ENCODE peak calls at places on chromosome 18, in six cellular contexts. One of them, this sample, is unnamed.

GRCh38 chr18:67217551-67218166 is 298.9 kb downstream of the DSEL start:
- DNase-seq in HS-5: peak; percentile 29
- DNase-seq in central memory CD4-positive, alpha-beta T cell: peak; percentile 50
- DNase-seq in astrocyte of the spinal cord: peak; percentile 74
- DNase-seq in GM04503: no peak
- DNase-seq in iPS-NIHi11: peak; percentile 35
- DNase-seq in this sample: peak; percentile 44

GRCh38 chr18:36312806-36313395 is 15.4 kb downstream of the FHOD3 start:
- DNase-seq in HS-5: no peak
- DNase-seq in central memory CD4-positive, alpha-beta T cell: no peak
- DNase-seq in astrocyte of the spinal cord: no peak
- DNase-seq in GM04503: no peak
- DNase-seq in iPS-NIHi11: no peak
- DNase-seq in this sample: no peak

GRCh38 chr18:67519582-67519981 is 3.1 kb upstream of the DSEL start:
- DNase-seq in HS-5: no peak
- DNase-seq in central memory CD4-positive, alpha-beta T cell: no peak
- DNase-seq in astrocyte of the spinal cord: peak; percentile 82
- DNase-seq in GM04503: peak; percentile 59
- DNase-seq in iPS-NIHi11: no peak
- DNase-seq in this sample: no peak

GRCh38 chr18:64037812-64038414 is 68.0 kb downstream of the SERPINB8 start:
- DNase-seq in HS-5: peak; percentile 4
- DNase-seq in central memory CD4-positive, alpha-beta T cell: no peak
- DNase-seq in astrocyte of the spinal cord: peak; percentile 49
- DNase-seq in GM04503: peak; percentile 2
- DNase-seq in iPS-NIHi11: peak; percentile 64
- DNase-seq in this sample: peak; percentile 38

GRCh38 chr18:24369420-24369819 is 28.2 kb downstream of the OSBPL1A start:
- DNase-seq in HS-5: no peak
- DNase-seq in central memory CD4-positive, alpha-beta T cell: no peak
- DNase-seq in astrocyte of the spinal cord: peak; percentile 61
- DNase-seq in GM04503: peak; percentile 51
- DNase-seq in iPS-NIHi11: no peak
- DNase-seq in this sample: no peak

GRCh38 chr18:2706903-2707302 is 51.4 kb downstream of the SMCHD1 start:
- DNase-seq in HS-5: no peak
- DNase-seq in central memory CD4-positive, alpha-beta T cell: no peak
- DNase-seq in astrocyte of the spinal cord: no peak
- DNase-seq in GM04503: no peak
- DNase-seq in iPS-NIHi11: no peak
- DNase-seq in this sample: no peak

GRCh38 chr18:37458697-37459096 is 106.9 kb downstream of the CELF4 start:
- DNase-seq in HS-5: no peak
- DNase-seq in central memory CD4-positive, alpha-beta T cell: no peak
- DNase-seq in astrocyte of the spinal cord: no peak
- DNase-seq in GM04503: no peak
- DNase-seq in iPS-NIHi11: no peak
- DNase-seq in this sample: no peak

GRCh38 chr18:56986829-56987228 is 160.1 kb upstream of the BOD1L2 start:
- DNase-seq in HS-5: no peak
- DNase-seq in central memory CD4-positive, alpha-beta T cell: no peak
- DNase-seq in astrocyte of the spinal cord: no peak
- DNase-seq in GM04503: no peak
- DNase-seq in iPS-NIHi11: peak; percentile 55
- DNase-seq in this sample: no peak

GRCh38 chr18:23456835-23457234 is 3.7 kb downstream of the RIOK3 start:
- DNase-seq in HS-5: no peak
- DNase-seq in central memory CD4-positive, alpha-beta T cell: no peak
- DNase-seq in astrocyte of the spinal cord: no peak
- DNase-seq in GM04503: no peak
- DNase-seq in iPS-NIHi11: no peak
- DNase-seq in this sample: no peak

GRCh38 chr18:8730080-8730827 is 24.9 kb downstream of the MTCL1 start:
- DNase-seq in HS-5: peak; percentile 40
- DNase-seq in central memory CD4-positive, alpha-beta T cell: no peak
- DNase-seq in astrocyte of the spinal cord: peak; percentile 93
- DNase-seq in GM04503: no peak
- DNase-seq in iPS-NIHi11: no peak
- DNase-seq in this sample: no peak

GRCh38 chr18:51234117-51235010 is 36.9 kb upstream of the MEX3C start:
- DNase-seq in HS-5: no peak
- DNase-seq in central memory CD4-positive, alpha-beta T cell: no peak
- DNase-seq in astrocyte of the spinal cord: no peak
- DNase-seq in GM04503: no peak
- DNase-seq in iPS-NIHi11: no peak
- DNase-seq in this sample: no peak

GRCh38 chr18:46623541-46623940 is 33.5 kb downstream of the LOXHD1 start:
- DNase-seq in HS-5: no peak
- DNase-seq in central memory CD4-positive, alpha-beta T cell: no peak
- DNase-seq in astrocyte of the spinal cord: no peak
- DNase-seq in GM04503: no peak
- DNase-seq in iPS-NIHi11: peak; percentile 26
- DNase-seq in this sample: no peak

GRCh38 chr18:43012951-43013350 is 102.5 kb downstream of the RIT2 start:
- DNase-seq in HS-5: no peak
- DNase-seq in central memory CD4-positive, alpha-beta T cell: no peak
- DNase-seq in astrocyte of the spinal cord: no peak
- DNase-seq in GM04503: no peak
- DNase-seq in iPS-NIHi11: no peak
- DNase-seq in this sample: no peak

GRCh38 chr18:60452424-60452823 is 79.8 kb upstream of the MC4R start:
- DNase-seq in HS-5: no peak
- DNase-seq in central memory CD4-positive, alpha-beta T cell: no peak
- DNase-seq in astrocyte of the spinal cord: peak; percentile 73
- DNase-seq in GM04503: no peak
- DNase-seq in iPS-NIHi11: no peak
- DNase-seq in this sample: no peak

GRCh38 chr18:34224423-34225217 is at the start of gene NOL4:
- DNase-seq in HS-5: no peak
- DNase-seq in central memory CD4-positive, alpha-beta T cell: no peak
- DNase-seq in astrocyte of the spinal cord: peak; percentile 60
- DNase-seq in GM04503: no peak
- DNase-seq in iPS-NIHi11: peak; percentile 91
- DNase-seq in this sample: no peak

GRCh38 chr18:80035997-80036396 is 1.8 kb downstream of the RBFA start:
- DNase-seq in HS-5: no peak
- DNase-seq in central memory CD4-positive, alpha-beta T cell: no peak
- DNase-seq in astrocyte of the spinal cord: no peak
- DNase-seq in GM04503: no peak
- DNase-seq in iPS-NIHi11: no peak
- DNase-seq in this sample: no peak

GRCh38 chr18:3230401-3231334 is 10.9 kb upstream of the MYOM1 start:
- DNase-seq in HS-5: no peak
- DNase-seq in central memory CD4-positive, alpha-beta T cell: no peak
- DNase-seq in astrocyte of the spinal cord: no peak
- DNase-seq in GM04503: no peak
- DNase-seq in iPS-NIHi11: peak; percentile 43
- DNase-seq in this sample: no peak

GRCh38 chr18:38575648-38576047 is 1010.0 kb upstream of the CELF4 start:
- DNase-seq in HS-5: no peak
- DNase-seq in central memory CD4-positive, alpha-beta T cell: peak; percentile 31
- DNase-seq in astrocyte of the spinal cord: no peak
- DNase-seq in GM04503: no peak
- DNase-seq in iPS-NIHi11: no peak
- DNase-seq in this sample: no peak

GRCh38 chr18:24595556-24595955 is 135.1 kb downstream of the HRH4 start:
- DNase-seq in HS-5: no peak
- DNase-seq in central memory CD4-positive, alpha-beta T cell: no peak
- DNase-seq in astrocyte of the spinal cord: no peak
- DNase-seq in GM04503: no peak
- DNase-seq in iPS-NIHi11: no peak
- DNase-seq in this sample: no peak

GRCh38 chr18:79570266-79571201 is 109.1 kb upstream of the CTDP1 start:
- DNase-seq in HS-5: no peak
- DNase-seq in central memory CD4-positive, alpha-beta T cell: no peak
- DNase-seq in astrocyte of the spinal cord: peak; percentile 87
- DNase-seq in GM04503: no peak
- DNase-seq in iPS-NIHi11: peak; percentile 45
- DNase-seq in this sample: no peak

GRCh38 chr18:35494281-35494825 is 3.4 kb downstream of the INO80C start:
- DNase-seq in HS-5: no peak
- DNase-seq in central memory CD4-positive, alpha-beta T cell: no peak
- DNase-seq in astrocyte of the spinal cord: no peak
- DNase-seq in GM04503: no peak
- DNase-seq in iPS-NIHi11: no peak
- DNase-seq in this sample: no peak

GRCh38 chr18:11518788-11519685 is 90.4 kb upstream of the SLC35G4 start:
- DNase-seq in HS-5: no peak
- DNase-seq in central memory CD4-positive, alpha-beta T cell: no peak
- DNase-seq in astrocyte of the spinal cord: peak; percentile 53
- DNase-seq in GM04503: no peak
- DNase-seq in iPS-NIHi11: peak; percentile 87
- DNase-seq in this sample: no peak

GRCh38 chr18:10926565-10927194 is 222.7 kb downstream of the PIEZO2 start:
- DNase-seq in HS-5: peak; percentile 43
- DNase-seq in central memory CD4-positive, alpha-beta T cell: no peak
- DNase-seq in astrocyte of the spinal cord: peak; percentile 68
- DNase-seq in GM04503: no peak
- DNase-seq in iPS-NIHi11: no peak
- DNase-seq in this sample: no peak

GRCh38 chr18:32303400-32303799 is 113.6 kb downstream of the MEP1B start:
- DNase-seq in HS-5: no peak
- DNase-seq in central memory CD4-positive, alpha-beta T cell: no peak
- DNase-seq in astrocyte of the spinal cord: no peak
- DNase-seq in GM04503: no peak
- DNase-seq in iPS-NIHi11: no peak
- DNase-seq in this sample: no peak

GRCh38 chr18:31612124-31612523 is 20.4 kb downstream of the TTR start:
- DNase-seq in HS-5: no peak
- DNase-seq in central memory CD4-positive, alpha-beta T cell: no peak
- DNase-seq in astrocyte of the spinal cord: no peak
- DNase-seq in GM04503: no peak
- DNase-seq in iPS-NIHi11: no peak
- DNase-seq in this sample: no peak

GRCh38 chr18:68713131-68713530 is 1.8 kb downstream of the TMX3 start:
- DNase-seq in HS-5: no peak
- DNase-seq in central memory CD4-positive, alpha-beta T cell: no peak
- DNase-seq in astrocyte of the spinal cord: no peak
- DNase-seq in GM04503: no peak
- DNase-seq in iPS-NIHi11: no peak
- DNase-seq in this sample: no peak

GRCh38 chr18:73948497-73948896 is 199.1 kb downstream of the FBXO15 start:
- DNase-seq in HS-5: no peak
- DNase-seq in central memory CD4-positive, alpha-beta T cell: no peak
- DNase-seq in astrocyte of the spinal cord: peak; percentile 67
- DNase-seq in GM04503: no peak
- DNase-seq in iPS-NIHi11: no peak
- DNase-seq in this sample: no peak

GRCh38 chr18:41146301-41146700 is 808.7 kb upstream of the PIK3C3 start:
- DNase-seq in HS-5: no peak
- DNase-seq in central memory CD4-positive, alpha-beta T cell: no peak
- DNase-seq in astrocyte of the spinal cord: no peak
- DNase-seq in GM04503: no peak
- DNase-seq in iPS-NIHi11: no peak
- DNase-seq in this sample: no peak

GRCh38 chr18:58100154-58100553 is 56.1 kb downstream of the NEDD4L start:
- DNase-seq in HS-5: no peak
- DNase-seq in central memory CD4-positive, alpha-beta T cell: no peak
- DNase-seq in astrocyte of the spinal cord: no peak
- DNase-seq in GM04503: no peak
- DNase-seq in iPS-NIHi11: no peak
- DNase-seq in this sample: no peak

GRCh38 chr18:52936931-52937330 is 596.9 kb downstream of the DCC start:
- DNase-seq in HS-5: no peak
- DNase-seq in central memory CD4-positive, alpha-beta T cell: no peak
- DNase-seq in astrocyte of the spinal cord: peak; percentile 65
- DNase-seq in GM04503: no peak
- DNase-seq in iPS-NIHi11: no peak
- DNase-seq in this sample: no peak

GRCh38 chr18:2325933-2326332 is 245.4 kb downstream of the METTL4 start:
- DNase-seq in HS-5: no peak
- DNase-seq in central memory CD4-positive, alpha-beta T cell: no peak
- DNase-seq in astrocyte of the spinal cord: no peak
- DNase-seq in GM04503: no peak
- DNase-seq in iPS-NIHi11: no peak
- DNase-seq in this sample: no peak